ENCODE peak calls at places on chromosomes 16 and 17, in five cellular contexts. M, V, I, J and F are unnamed samples.

GRCh38 chr17:12256380-12256995 is 235.8 kb downstream of the MAP2K4 start:
- DNase-seq in M (peak), V (no peak), I (peak), J (no peak), F (no peak)

GRCh38 chr16:70432304-70432799 is 6.5 kb downstream of the ST3GAL2 start:
- DNase-seq in M (no peak), V (no peak), I (no peak), J (no peak), F (no peak)

GRCh38 chr17:74446551-74447500 is 14.9 kb downstream of the GPRC5C start:
- DNase-seq in M (no peak), V (no peak), I (no peak), J (no peak), F (no peak)

GRCh38 chr16:1356061-1356900 is 4.5 kb downstream of the GNPTG start:
- DNase-seq in M (no peak), V (no peak), I (no peak), J (no peak), F (no peak)

GRCh38 chr17:54919456-54919855 is 18.8 kb downstream of the TOM1L1 start:
- DNase-seq in M (no peak), V (no peak), I (no peak), J (no peak), F (no peak)

GRCh38 chr17:36500745-36501225 is 14.3 kb downstream of the ZNHIT3 start:
- DNase-seq in M (no peak), V (no peak), I (no peak), J (no peak), F (no peak)

GRCh38 chr16:4606354-4606753 is 8.3 kb downstream of the UBALD1 start:
- DNase-seq in M (no peak), V (no peak), I (no peak), J (no peak), F (no peak)

GRCh38 chr16:71426069-71426879 is 15.6 kb downstream of the TLE7 start:
- DNase-seq in M (peak), V (no peak), I (peak), J (peak), F (peak)

GRCh38 chr17:48612456-48612853 is 1.6 kb upstream of the HOXB7 start:
- DNase-seq in M (no peak), V (no peak), I (no peak), J (peak), F (no peak)

GRCh38 chr17:40307001-40307690 is 1.8 kb upstream of the RARA start:
- DNase-seq in M (no peak), V (no peak), I (no peak), J (peak), F (no peak)

GRCh38 chr16:81519298-81520150 is 74.9 kb downstream of the CMIP start:
- DNase-seq in M (no peak), V (no peak), I (no peak), J (no peak), F (no peak)